ENCODE peak calls at places on chromosomes 7 and 10, in six cellular contexts. I, N, R, P, D and V are unnamed samples. For H3K4me1, the result is how much of the 10 kb centered on the place peaks cover.

GRCh38 chr10:82887488-82887887 is 1012.5 kb downstream of the NRG3 start:
- DNase-seq in I (no peak), N (no peak), R (no peak), P (no peak), D (no peak), V (no peak)

GRCh38 chr10:124280916-124281315 is 137.8 kb downstream of the OAT start:
- DNase-seq in I (no peak), N (no peak), R (no peak), P (no peak), D (peak), V (no peak)

GRCh38 chr10:127850944-127851343 is 41.8 kb downstream of the CLRN3 start:
- DNase-seq in I (no peak), N (no peak), R (no peak), P (no peak), D (no peak), V (no peak)

GRCh38 chr10:62459072-62459471 is 84.9 kb downstream of the ZNF365 start:
- DNase-seq in I (no peak), N (no peak), R (no peak), P (no peak), D (no peak), V (no peak)

GRCh38 chr7:33143996-33144718 is 14.8 kb downstream of the BBS9 start:
- DNase-seq in I (no peak), N (no peak), R (no peak), P (no peak), D (no peak), V (no peak)

GRCh38 chr7:4931932-4932331 is 27.1 kb downstream of the MMD2 start:
- DNase-seq in I (no peak), N (peak), R (peak), P (no peak), D (no peak), V (no peak)

GRCh38 chr10:6074489-6075301 is 12.5 kb upstream of the IL2RA start:
- DNase-seq in I (no peak), N (no peak), R (no peak), P (no peak), D (no peak), V (no peak)

GRCh38 chr10:33818343-33818742 is 483.9 kb upstream of the NRP1 start:
- DNase-seq in I (no peak), N (no peak), R (no peak), P (no peak), D (no peak), V (no peak)

GRCh38 chr7:90176195-90176594 is 21.9 kb downstream of the STEAP1 start:
- DNase-seq in I (no peak), N (no peak), R (no peak), P (no peak), D (no peak), V (no peak)
- H3K4me1 ChIP-seq in I (under half), N (under half), R (under half), P (under half), D (under half), V (under half)

DNA sequence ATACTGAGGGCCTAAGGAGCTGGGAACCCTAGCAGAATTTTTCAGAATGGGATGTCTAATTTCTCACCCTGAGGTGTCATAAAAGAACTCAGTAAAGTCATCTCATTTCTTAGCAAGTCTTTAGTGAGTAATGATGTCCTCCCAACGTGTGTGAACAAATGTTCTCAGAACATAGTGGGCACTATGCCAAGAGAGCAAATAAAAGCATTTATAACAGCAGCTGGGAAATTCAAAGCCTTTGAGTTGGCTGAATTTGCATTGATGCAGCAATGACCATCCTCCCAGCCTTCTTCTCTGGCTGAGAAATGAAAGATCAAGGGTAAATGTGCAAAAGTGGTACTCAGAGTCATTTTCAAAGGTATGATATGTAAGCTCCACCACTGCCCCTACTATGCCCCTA is 109.4 kb downstream of the FAM107B start:
- DNase-seq in I (no peak), N (no peak), R (no peak), P (no peak), D (no peak), V (no peak)
- H3K4me3 ChIP-seq in I (no peak), N (no peak), R (no peak), P (no peak), D (no peak), V (no peak)

GRCh38 chr7:97421307-97421905 is 303.9 kb downstream of the SDHAF3 start:
- DNase-seq in I (no peak), N (no peak), R (no peak), P (no peak), D (no peak), V (no peak)
- H3K4me1 ChIP-seq in I (under half), N (under half), R (under half), P (under half), D (under half), V (under half)

GRCh38 chr7:131110294-131111080 is 217.2 kb upstream of the MKLN1 start:
- DNase-seq in I (no peak), N (no peak), R (no peak), P (no peak), D (no peak), V (no peak)
- H3K4me3 ChIP-seq in I (peak), N (no peak), R (peak), P (peak), D (peak), V (peak)

GRCh38 chr7:125643302-125643701 is 713.7 kb upstream of the POT1 start:
- DNase-seq in I (no peak), N (no peak), R (no peak), P (no peak), D (no peak), V (no peak)
- H3K4me1 ChIP-seq in I (under half), N (under half), R (under half), P (under half), D (under half), V (under half)

DNA sequence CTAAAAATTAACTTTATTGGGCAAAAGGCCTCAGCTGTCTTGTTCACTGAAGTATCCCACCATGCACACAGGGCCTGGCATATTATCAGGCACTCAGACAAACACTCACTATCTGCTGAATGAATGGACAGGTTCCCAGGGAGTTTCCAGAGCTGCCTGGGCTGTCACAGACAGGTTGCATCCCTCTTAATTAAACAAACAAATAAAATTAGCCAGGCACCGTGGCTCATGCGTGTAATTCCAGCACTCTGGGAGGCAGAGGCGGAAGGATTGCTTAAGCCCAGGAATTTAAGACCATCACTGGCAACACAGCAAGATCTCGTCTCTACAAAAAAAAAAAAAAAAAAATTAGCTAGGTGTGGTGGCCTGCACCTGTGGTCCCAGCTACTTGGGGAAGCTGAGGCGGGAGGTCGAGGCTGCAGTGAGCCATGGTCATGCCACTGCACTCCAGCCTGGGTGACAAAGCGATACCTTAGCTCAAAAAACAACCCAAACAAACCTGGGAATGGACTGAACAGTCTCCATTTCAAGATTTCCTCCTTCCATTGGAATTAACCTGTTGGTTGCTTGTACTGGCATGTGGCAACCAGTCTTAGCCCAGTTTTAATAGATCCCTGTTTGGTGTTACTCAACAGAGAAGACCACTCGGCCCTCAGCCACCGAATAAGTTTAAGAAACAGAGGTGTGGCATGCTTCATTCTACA is 1.3 kb upstream of the TSPAN14 start:
- DNase-seq in I (no peak), N (no peak), R (no peak), P (no peak), D (no peak), V (no peak)
- H3K4me3 ChIP-seq in I (no peak), N (no peak), R (no peak), P (peak), D (peak), V (no peak)

DNA sequence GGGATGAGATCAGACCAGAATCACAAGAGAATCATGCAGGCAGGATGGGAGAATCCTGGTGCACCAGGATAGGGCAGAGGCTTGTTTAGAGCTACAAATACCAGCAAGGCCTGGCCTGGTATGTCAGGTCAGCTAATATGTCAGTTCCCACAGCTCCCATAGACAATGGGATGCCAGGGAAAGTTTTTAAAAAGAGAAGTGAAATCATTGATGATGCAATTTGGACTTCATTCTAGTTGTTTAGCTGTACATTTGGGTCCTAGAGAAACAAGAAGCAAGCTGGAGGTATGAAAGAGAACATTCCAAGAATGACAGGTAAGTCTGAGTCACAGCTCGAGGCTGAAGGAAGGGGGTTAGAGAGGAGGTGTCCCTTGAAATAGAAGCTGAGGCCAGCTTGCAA is 45.2 kb downstream of the GPR141 start:
- DNase-seq in I (no peak), N (no peak), R (no peak), P (no peak), D (no peak), V (no peak)
- H3K4me1 ChIP-seq in I (under half), N (under half), R (under half), P (under half), D (under half), V (under half)